ENCODE peak calls at places on chromosomes 7 and 10, in five cellular contexts. H, Q, E, J and P are unnamed samples.

GRCh38 chr10:129161184-129161583 is 305.9 kb upstream of the MGMT start:
- DNase-seq in H (peak; percentile 95), J (peak; percentile 2), E (no peak), Q (no peak), P (no peak)

GRCh38 chr10:14573666-14574261 is 200.9 kb downstream of the FAM107B start:
- DNase-seq in J (peak; percentile 86), Q (no peak), E (no peak), H (no peak), P (no peak)

GRCh38 chr10:338176-339037 is 203.2 kb downstream of the ZMYND11 start:
- DNase-seq in E (no peak), J (peak; percentile 45), Q (no peak), H (no peak), P (no peak)

GRCh38 chr7:26944486-26944885 is 80.1 kb upstream of the SKAP2 start:
- DNase-seq in H (no peak), E (no peak), Q (no peak), J (no peak), P (no peak)

GRCh38 chr7:102892631-102893278 is 20.0 kb upstream of the LRRC17 start:
- DNase-seq in Q (no peak), E (no peak), J (no peak), H (no peak), P (no peak)

GRCh38 chr7:111867348-111867931 is 305.1 kb upstream of the IMMP2L start:
- DNase-seq in H (no peak), J (no peak), E (no peak), Q (no peak), P (no peak)

GRCh38 chr7:50332241-50333176 is 28.0 kb downstream of the IKZF1 start:
- DNase-seq in J (no peak), Q (no peak), H (peak; percentile 47), E (no peak), P (no peak)

GRCh38 chr7:13989138-13989943 is at the start of gene ETV1:
- DNase-seq in H (peak; percentile 97), E (peak; percentile 58), J (peak; percentile 65), Q (peak; percentile 82), P (peak; percentile 46)

DNA sequence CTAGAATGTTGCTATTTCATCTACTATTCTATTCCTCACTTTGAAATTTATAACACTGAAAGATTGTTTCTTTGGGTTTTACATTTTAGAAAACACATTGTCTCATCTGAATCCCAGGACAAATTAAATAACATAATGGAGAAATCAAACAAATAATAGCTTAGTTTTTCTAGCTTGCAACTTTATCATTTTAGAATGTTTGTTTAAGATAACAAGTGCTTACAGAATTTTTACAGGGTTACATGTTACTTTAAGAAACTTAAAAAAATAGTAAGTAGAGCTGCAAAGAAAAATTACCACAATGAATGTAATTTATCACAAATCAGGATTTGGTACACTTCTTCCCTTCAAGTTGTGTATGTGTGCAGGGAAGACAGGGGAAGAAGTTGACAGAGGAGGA is 11.3 kb downstream of the CAV2 start:
- DNase-seq in J (no peak), H (no peak), E (no peak), Q (no peak), P (no peak)
- H3K4me3 ChIP-seq in J (no peak overlapping the region), H (no peak overlapping the region), E (no peak overlapping the region), Q (no peak overlapping the region), P (no peak overlapping the region)

DNA sequence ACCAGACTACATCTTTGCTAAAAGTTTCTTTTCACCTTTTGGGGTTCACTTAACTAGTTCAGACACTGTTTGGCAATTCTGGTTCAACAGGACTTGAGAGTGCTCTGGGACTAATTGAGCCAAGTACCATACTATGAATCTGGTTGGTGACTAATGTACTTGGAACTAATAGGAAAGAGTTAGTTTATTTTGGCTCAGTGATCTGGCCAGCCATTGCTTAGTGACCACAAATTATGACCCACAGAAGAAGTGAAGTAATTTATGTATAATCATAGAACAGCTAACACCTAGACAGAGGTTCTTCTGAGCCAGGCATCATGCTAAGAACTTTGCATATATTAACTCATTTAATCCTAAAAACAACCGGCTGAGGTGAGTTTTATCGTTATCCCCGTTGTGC is 126.5 kb upstream of the JCAD start:
- DNase-seq in E (no peak), H (no peak), Q (no peak), J (no peak), P (no peak)
- H3K4me1 ChIP-seq in E (peaks cover 4% of the 10 kb centered on the region), H (no peaks in the 10 kb centered on the region), Q (peaks cover 28% of the 10 kb centered on the region), J (peaks cover 28% of the 10 kb centered on the region), P (no peaks in the 10 kb centered on the region)

GRCh38 chr10:5835446-5836095 is 22.3 kb upstream of the GDI2 start:
- DNase-seq in H (no peak), Q (no peak), E (no peak), J (no peak), P (no peak)

GRCh38 chr10:5843814-5844705 is 30.8 kb upstream of the GDI2 start:
- DNase-seq in J (no peak), Q (no peak), H (no peak), E (no peak), P (no peak)

GRCh38 chr10:5841965-5842364 is 28.7 kb upstream of the GDI2 start:
- DNase-seq in E (no peak), J (no peak), H (no peak), Q (no peak), P (no peak)

DNA sequence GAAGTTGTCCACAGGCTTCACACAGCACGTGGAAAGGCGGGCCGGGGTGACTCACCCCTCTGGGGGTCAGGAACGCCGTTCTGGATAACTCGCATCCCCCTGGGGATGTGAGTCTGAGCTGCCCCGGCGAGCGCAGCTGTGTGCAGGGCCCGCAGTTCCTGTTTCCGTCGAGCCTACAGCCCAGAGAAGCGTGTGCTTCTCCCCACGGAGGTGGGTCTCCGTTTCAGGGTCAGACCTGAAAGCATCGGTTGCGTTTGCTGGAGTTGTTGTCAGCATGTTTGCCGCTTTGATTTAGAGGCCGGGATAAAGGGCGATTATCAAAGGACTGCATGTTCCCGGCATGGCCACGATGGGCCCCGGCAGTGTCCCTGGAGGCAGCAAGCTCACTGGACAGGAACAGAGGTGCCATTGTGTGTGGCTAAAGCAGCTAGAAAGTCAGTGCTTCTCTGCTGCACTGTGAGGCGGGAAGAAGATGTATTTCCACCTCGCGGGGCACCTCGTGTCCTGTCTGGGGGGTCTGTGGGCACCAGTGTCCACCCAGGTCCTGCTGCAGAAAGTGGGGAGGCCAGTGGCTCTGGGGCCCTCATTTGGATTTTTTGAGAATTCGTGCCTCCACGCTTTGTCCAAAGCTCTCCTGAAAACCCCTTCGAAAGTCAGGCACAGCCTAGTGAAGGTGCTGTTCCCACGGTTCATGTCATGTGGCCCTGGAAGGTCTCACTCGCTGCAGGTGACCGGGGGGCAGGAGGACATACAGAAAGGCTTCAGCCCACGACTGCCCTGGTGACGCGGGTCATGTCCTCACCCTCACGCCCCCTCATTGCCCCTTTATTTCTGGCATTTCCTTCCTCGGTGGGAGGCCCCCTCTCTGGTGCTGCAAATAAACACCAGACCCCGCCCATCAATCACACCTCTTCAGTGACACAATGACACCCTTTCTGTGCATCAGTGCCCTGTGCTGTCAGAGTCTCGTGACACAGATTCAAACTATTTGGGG is 27.4 kb upstream of the GDI2 start:
- DNase-seq in H (peak; percentile 40), E (no peak), Q (no peak), J (no peak), P (peak; percentile 49)
- H3K4me3 ChIP-seq in H (no peak overlapping the region), E (no peak overlapping the region), Q (no peak overlapping the region), J (no peak overlapping the region), P (no peak overlapping the region)

GRCh38 chr10:44697096-44697495 is 214.0 kb upstream of the TMEM72 start:
- DNase-seq in J (no peak), Q (no peak), E (no peak), H (peak; percentile 5), P (no peak)
- H3K4me1 ChIP-seq in J (no peaks in the 10 kb centered on the region), Q (no peaks in the 10 kb centered on the region), E (no peaks in the 10 kb centered on the region), H (no peaks in the 10 kb centered on the region), P (no peaks in the 10 kb centered on the region)

DNA sequence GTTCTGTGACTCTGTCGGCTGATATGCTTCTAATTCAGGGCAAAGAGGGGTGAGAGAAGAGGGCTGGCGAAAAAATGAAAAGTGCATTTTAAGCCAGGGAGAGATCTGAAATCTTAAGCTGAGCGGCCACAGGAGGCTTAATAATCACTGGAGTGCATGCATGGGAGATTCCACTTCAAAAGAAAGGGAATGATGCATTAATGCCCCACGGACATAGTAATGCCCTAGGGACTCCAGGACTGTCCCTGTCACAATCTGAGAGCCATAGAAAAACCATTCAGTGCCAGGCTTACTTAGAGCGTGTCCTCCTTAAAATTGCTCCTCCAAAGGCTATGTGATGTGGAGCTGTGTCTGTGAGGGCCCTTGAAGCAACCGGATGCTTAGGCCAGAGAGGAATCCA is 75.1 kb downstream of the NHLRC2 start:
- DNase-seq in J (no peak), Q (no peak), H (no peak), E (no peak), P (no peak)
- H3K4me3 ChIP-seq in J (no peak overlapping the region), Q (no peak overlapping the region), H (no peak overlapping the region), E (no peak overlapping the region), P (no peak overlapping the region)

DNA sequence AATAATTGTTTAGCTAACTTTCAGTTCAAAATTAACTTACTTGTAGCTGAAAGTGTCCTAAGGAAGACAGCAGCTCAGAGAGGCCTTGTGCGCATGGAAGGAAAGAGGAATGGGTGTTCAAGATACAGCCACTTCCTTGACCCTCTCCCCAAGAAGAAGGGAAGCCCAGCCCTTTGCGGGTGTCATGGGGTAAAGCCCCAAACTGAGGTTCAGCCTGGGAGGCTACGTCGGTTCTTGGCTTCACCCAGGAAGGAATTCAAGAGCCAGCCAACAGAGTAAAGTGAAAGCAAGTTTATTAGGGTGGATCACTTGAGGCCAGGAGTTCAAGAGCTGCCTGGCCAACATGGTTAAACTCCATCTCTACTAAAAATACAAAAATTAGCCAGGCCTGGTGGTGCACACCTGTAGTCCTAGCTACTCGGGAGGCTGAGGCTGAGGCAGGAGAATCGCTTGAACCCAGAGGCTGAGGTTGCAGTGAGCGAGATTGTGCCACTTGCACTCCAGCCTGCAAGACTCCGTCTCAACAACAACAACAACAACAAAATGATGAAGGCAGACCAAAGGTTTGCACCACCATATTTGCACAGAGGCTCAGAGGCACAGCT is 15.9 kb downstream of the GPRIN2 start:
- DNase-seq in H (no peak), Q (peak; percentile 53), J (no peak), E (peak; percentile 1), P (peak; percentile 2)
- H3K4me1 ChIP-seq in H (peaks cover 13% of the 10 kb centered on the region), Q (peaks cover 21% of the 10 kb centered on the region), J (peaks cover 26% of the 10 kb centered on the region), E (no peaks in the 10 kb centered on the region), P (no peaks in the 10 kb centered on the region)

DNA sequence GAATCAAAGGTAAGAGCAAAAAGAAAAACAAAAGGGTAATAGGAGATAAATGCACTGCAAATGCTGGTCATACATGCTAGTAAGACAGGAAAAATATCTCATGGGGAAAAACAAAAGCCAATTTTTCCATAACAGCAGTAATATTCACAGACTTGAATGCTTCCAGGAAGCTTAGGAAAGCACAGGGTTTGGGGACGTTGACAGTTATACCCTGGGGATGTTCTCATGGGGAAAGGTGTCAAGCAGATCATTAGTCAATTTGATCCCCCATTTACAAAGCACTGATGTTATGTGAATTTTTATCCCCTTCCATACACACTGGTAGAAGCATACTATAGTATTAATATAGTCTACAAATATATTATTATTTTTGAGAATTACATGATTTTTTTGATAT is 232.7 kb downstream of the SORCS1 start:
- DNase-seq in J (no peak), E (no peak), H (no peak), Q (no peak), P (no peak)
- H3K4me3 ChIP-seq in J (no peak overlapping the region), E (no peak overlapping the region), H (no peak overlapping the region), Q (no peak overlapping the region), P (no peak overlapping the region)